ENCODE peak calls at places on chromosomes 1 and 21, in nine cellular contexts. One of them, this sample, is unnamed.

GRCh38 chr1:67793562-67793961 is 39.7 kb downstream of the GNG12 start:
- DNase-seq in activated CD4-positive, alpha-beta T cell treated with anti-CD3 and anti-CD28 coated beads for 36 hours: no peak
- DNase-seq in left ventricle myocardium inferior: no peak
- DNase-seq in GM20000: no peak
- DNase-seq in fibroblast of mammary gland: peak; percentile 49
- DNase-seq in stimulated activated CD4-positive, alpha-beta T cell treated with anti-CD3 and anti-CD28 coated beads, Interleukin-15, amount 100 ng/mL, for 24 hours: no peak
- DNase-seq in spleen: no peak
- DNase-seq in uterus: no peak
- DNase-seq in Right ventricle myocardium superior: no peak
- DNase-seq in this sample: no peak

GRCh38 chr21:43681650-43682049 is 22.3 kb downstream of the RRP1B start:
- DNase-seq in activated CD4-positive, alpha-beta T cell treated with anti-CD3 and anti-CD28 coated beads for 36 hours: no peak
- DNase-seq in left ventricle myocardium inferior: no peak
- DNase-seq in GM20000: no peak
- DNase-seq in fibroblast of mammary gland: no peak
- DNase-seq in stimulated activated CD4-positive, alpha-beta T cell treated with anti-CD3 and anti-CD28 coated beads, Interleukin-15, amount 100 ng/mL, for 24 hours: no peak
- DNase-seq in spleen: no peak
- DNase-seq in uterus: no peak
- DNase-seq in Right ventricle myocardium superior: no peak
- DNase-seq in this sample: no peak

GRCh38 chr1:39205102-39205780 is 746 bp downstream of the MACF1 start:
- DNase-seq in activated CD4-positive, alpha-beta T cell treated with anti-CD3 and anti-CD28 coated beads for 36 hours: peak; percentile 84
- DNase-seq in left ventricle myocardium inferior: peak; percentile 37
- DNase-seq in GM20000: peak; percentile 40
- DNase-seq in fibroblast of mammary gland: peak; percentile 77
- DNase-seq in stimulated activated CD4-positive, alpha-beta T cell treated with anti-CD3 and anti-CD28 coated beads, Interleukin-15, amount 100 ng/mL, for 24 hours: peak; percentile 82
- DNase-seq in spleen: peak; percentile 85
- DNase-seq in uterus: peak; percentile 43
- DNase-seq in Right ventricle myocardium superior: peak; percentile 50
- DNase-seq in this sample: peak; percentile 88

GRCh38 chr1:27374687-27375086 is at the start of gene FCN3:
- DNase-seq in activated CD4-positive, alpha-beta T cell treated with anti-CD3 and anti-CD28 coated beads for 36 hours: no peak
- DNase-seq in left ventricle myocardium inferior: no peak
- DNase-seq in GM20000: no peak
- DNase-seq in fibroblast of mammary gland: no peak
- DNase-seq in stimulated activated CD4-positive, alpha-beta T cell treated with anti-CD3 and anti-CD28 coated beads, Interleukin-15, amount 100 ng/mL, for 24 hours: no peak
- DNase-seq in spleen: no peak
- DNase-seq in uterus: no peak
- DNase-seq in Right ventricle myocardium superior: no peak
- DNase-seq in this sample: no peak

GRCh38 chr1:209653915-209654351 is 1.7 kb upstream of the LAMB3 start:
- DNase-seq in activated CD4-positive, alpha-beta T cell treated with anti-CD3 and anti-CD28 coated beads for 36 hours: no peak
- DNase-seq in left ventricle myocardium inferior: no peak
- DNase-seq in GM20000: no peak
- DNase-seq in fibroblast of mammary gland: no peak
- DNase-seq in stimulated activated CD4-positive, alpha-beta T cell treated with anti-CD3 and anti-CD28 coated beads, Interleukin-15, amount 100 ng/mL, for 24 hours: no peak
- DNase-seq in spleen: no peak
- DNase-seq in uterus: no peak
- DNase-seq in Right ventricle myocardium superior: no peak
- DNase-seq in this sample: no peak

GRCh38 chr1:14704846-14705245 is 106.4 kb downstream of the KAZN start:
- DNase-seq in activated CD4-positive, alpha-beta T cell treated with anti-CD3 and anti-CD28 coated beads for 36 hours: no peak
- DNase-seq in left ventricle myocardium inferior: no peak
- DNase-seq in GM20000: no peak
- DNase-seq in fibroblast of mammary gland: no peak
- DNase-seq in stimulated activated CD4-positive, alpha-beta T cell treated with anti-CD3 and anti-CD28 coated beads, Interleukin-15, amount 100 ng/mL, for 24 hours: no peak
- DNase-seq in spleen: no peak
- DNase-seq in uterus: no peak
- DNase-seq in Right ventricle myocardium superior: no peak
- DNase-seq in this sample: no peak

GRCh38 chr1:115575661-115576060 is 66.1 kb upstream of the VANGL1 start:
- DNase-seq in activated CD4-positive, alpha-beta T cell treated with anti-CD3 and anti-CD28 coated beads for 36 hours: no peak
- DNase-seq in left ventricle myocardium inferior: no peak
- DNase-seq in GM20000: no peak
- DNase-seq in fibroblast of mammary gland: no peak
- DNase-seq in stimulated activated CD4-positive, alpha-beta T cell treated with anti-CD3 and anti-CD28 coated beads, Interleukin-15, amount 100 ng/mL, for 24 hours: no peak
- DNase-seq in spleen: no peak
- DNase-seq in uterus: no peak
- DNase-seq in Right ventricle myocardium superior: no peak
- DNase-seq in this sample: no peak

GRCh38 chr21:28212056-28212455 is 780.6 kb downstream of the LTN1 start:
- DNase-seq in activated CD4-positive, alpha-beta T cell treated with anti-CD3 and anti-CD28 coated beads for 36 hours: no peak
- DNase-seq in left ventricle myocardium inferior: no peak
- DNase-seq in GM20000: no peak
- DNase-seq in fibroblast of mammary gland: no peak
- DNase-seq in stimulated activated CD4-positive, alpha-beta T cell treated with anti-CD3 and anti-CD28 coated beads, Interleukin-15, amount 100 ng/mL, for 24 hours: no peak
- DNase-seq in spleen: no peak
- DNase-seq in uterus: peak; percentile 82
- DNase-seq in Right ventricle myocardium superior: no peak
- DNase-seq in this sample: no peak

GRCh38 chr21:34881421-34881820 is 167.7 kb downstream of the RUNX1 start:
- DNase-seq in activated CD4-positive, alpha-beta T cell treated with anti-CD3 and anti-CD28 coated beads for 36 hours: no peak
- DNase-seq in left ventricle myocardium inferior: no peak
- DNase-seq in GM20000: no peak
- DNase-seq in fibroblast of mammary gland: peak; percentile 45
- DNase-seq in stimulated activated CD4-positive, alpha-beta T cell treated with anti-CD3 and anti-CD28 coated beads, Interleukin-15, amount 100 ng/mL, for 24 hours: no peak
- DNase-seq in spleen: no peak
- DNase-seq in uterus: no peak
- DNase-seq in Right ventricle myocardium superior: no peak
- DNase-seq in this sample: no peak

GRCh38 chr1:101496109-101496508 is 259.3 kb downstream of the S1PR1 start:
- DNase-seq in activated CD4-positive, alpha-beta T cell treated with anti-CD3 and anti-CD28 coated beads for 36 hours: peak; percentile 47
- DNase-seq in left ventricle myocardium inferior: no peak
- DNase-seq in GM20000: no peak
- DNase-seq in fibroblast of mammary gland: no peak
- DNase-seq in stimulated activated CD4-positive, alpha-beta T cell treated with anti-CD3 and anti-CD28 coated beads, Interleukin-15, amount 100 ng/mL, for 24 hours: peak; percentile 8
- DNase-seq in spleen: no peak
- DNase-seq in uterus: no peak
- DNase-seq in Right ventricle myocardium superior: no peak
- DNase-seq in this sample: peak; percentile 31

GRCh38 chr1:64845831-64846425 is 101.1 kb downstream of the RAVER2 start:
- DNase-seq in activated CD4-positive, alpha-beta T cell treated with anti-CD3 and anti-CD28 coated beads for 36 hours: no peak
- DNase-seq in left ventricle myocardium inferior: no peak
- DNase-seq in GM20000: no peak
- DNase-seq in fibroblast of mammary gland: no peak
- DNase-seq in stimulated activated CD4-positive, alpha-beta T cell treated with anti-CD3 and anti-CD28 coated beads, Interleukin-15, amount 100 ng/mL, for 24 hours: no peak
- DNase-seq in spleen: no peak
- DNase-seq in uterus: no peak
- DNase-seq in Right ventricle myocardium superior: no peak
- DNase-seq in this sample: no peak

GRCh38 chr1:13803546-13804239 is 103.7 kb downstream of the PRDM2 start:
- DNase-seq in activated CD4-positive, alpha-beta T cell treated with anti-CD3 and anti-CD28 coated beads for 36 hours: no peak
- DNase-seq in left ventricle myocardium inferior: no peak
- DNase-seq in GM20000: no peak
- DNase-seq in fibroblast of mammary gland: no peak
- DNase-seq in stimulated activated CD4-positive, alpha-beta T cell treated with anti-CD3 and anti-CD28 coated beads, Interleukin-15, amount 100 ng/mL, for 24 hours: no peak
- DNase-seq in spleen: no peak
- DNase-seq in uterus: no peak
- DNase-seq in Right ventricle myocardium superior: no peak
- DNase-seq in this sample: no peak

GRCh38 chr21:43851593-43851992 is 13.4 kb upstream of the AGPAT3 start:
- DNase-seq in activated CD4-positive, alpha-beta T cell treated with anti-CD3 and anti-CD28 coated beads for 36 hours: no peak
- DNase-seq in left ventricle myocardium inferior: no peak
- DNase-seq in GM20000: no peak
- DNase-seq in fibroblast of mammary gland: no peak
- DNase-seq in stimulated activated CD4-positive, alpha-beta T cell treated with anti-CD3 and anti-CD28 coated beads, Interleukin-15, amount 100 ng/mL, for 24 hours: no peak
- DNase-seq in spleen: peak; percentile 39
- DNase-seq in uterus: no peak
- DNase-seq in Right ventricle myocardium superior: no peak
- DNase-seq in this sample: no peak

GRCh38 chr21:45030637-45031218 is 43.7 kb upstream of the ADARB1 start:
- DNase-seq in activated CD4-positive, alpha-beta T cell treated with anti-CD3 and anti-CD28 coated beads for 36 hours: no peak
- DNase-seq in left ventricle myocardium inferior: no peak
- DNase-seq in GM20000: no peak
- DNase-seq in fibroblast of mammary gland: peak; percentile 50
- DNase-seq in stimulated activated CD4-positive, alpha-beta T cell treated with anti-CD3 and anti-CD28 coated beads, Interleukin-15, amount 100 ng/mL, for 24 hours: no peak
- DNase-seq in spleen: no peak
- DNase-seq in uterus: no peak
- DNase-seq in Right ventricle myocardium superior: no peak
- DNase-seq in this sample: no peak

GRCh38 chr1:44534771-44535170 is 129.7 kb downstream of the RNF220 start:
- DNase-seq in activated CD4-positive, alpha-beta T cell treated with anti-CD3 and anti-CD28 coated beads for 36 hours: no peak
- DNase-seq in left ventricle myocardium inferior: no peak
- DNase-seq in GM20000: no peak
- DNase-seq in fibroblast of mammary gland: no peak
- DNase-seq in stimulated activated CD4-positive, alpha-beta T cell treated with anti-CD3 and anti-CD28 coated beads, Interleukin-15, amount 100 ng/mL, for 24 hours: no peak
- DNase-seq in spleen: no peak
- DNase-seq in uterus: no peak
- DNase-seq in Right ventricle myocardium superior: no peak
- DNase-seq in this sample: no peak

GRCh38 chr1:183612407-183612806 is 22.1 kb upstream of the NCF2 start:
- DNase-seq in activated CD4-positive, alpha-beta T cell treated with anti-CD3 and anti-CD28 coated beads for 36 hours: no peak
- DNase-seq in left ventricle myocardium inferior: no peak
- DNase-seq in GM20000: no peak
- DNase-seq in fibroblast of mammary gland: no peak
- DNase-seq in stimulated activated CD4-positive, alpha-beta T cell treated with anti-CD3 and anti-CD28 coated beads, Interleukin-15, amount 100 ng/mL, for 24 hours: no peak
- DNase-seq in spleen: no peak
- DNase-seq in uterus: no peak
- DNase-seq in Right ventricle myocardium superior: no peak
- DNase-seq in this sample: no peak

This sample was measured in activated CD4-positive, alpha-beta memory T cell treated with anti-CD3 and anti-CD28 coated beads for 36 hours.